ENCODE peak calls at places on chromosomes 12 and 14, in ten cellular contexts. R is fibroblast of the aortic adventitia, Y is body of pancreas, O is K562, J is left ventricle myocardium inferior, E is endodermal cell, U is cardiac muscle cell, D is stomach, N is astrocyte of the spinal cord, Z is IMR-90. B is an unnamed sample.

GRCh38 chr14:72553161-72553560 is 340.7 kb downstream of the DPF3 start:
- DNase-seq in J (no peak), Y (no peak), R (peak), E (no peak), Z (peak), D (no peak), U (peak), N (no peak), O (no peak), B (no peak)

GRCh38 chr12:89319111-89319510 is 33.2 kb downstream of the DUSP6 start:
- DNase-seq in J (no peak), O (no peak), Z (no peak), D (no peak), E (no peak), R (peak), N (no peak), Y (peak), U (peak), B (no peak)

GRCh38 chr14:26528415-26529182 is 69.2 kb downstream of the NOVA1 start:
- DNase-seq in E (no peak), R (peak), Z (peak), O (no peak), Y (no peak), N (peak), D (no peak), J (peak), U (peak), B (peak)

GRCh38 chr14:105061428-105062047 is 3.7 kb downstream of the GPR132 start:
- DNase-seq in N (no peak), O (no peak), R (no peak), J (peak), D (peak), U (no peak), Y (no peak), E (peak), Z (no peak), B (no peak)

GRCh38 chr14:81625343-81625742 is 91.7 kb upstream of the SEL1L start:
- DNase-seq in E (no peak), N (no peak), Y (no peak), R (no peak), J (no peak), Z (no peak), U (peak), O (peak), D (no peak), B (no peak)

GRCh38 chr14:90677484-90678045 is 138.7 kb downstream of the TTC7B start:
- DNase-seq in R (peak), E (no peak), Z (peak), U (peak), N (peak), Y (no peak), J (no peak), D (no peak), O (no peak), B (no peak)

GRCh38 chr14:68473794-68474193 is 319.1 kb downstream of the ZFP36L1 start:
- DNase-seq in O (peak), Y (peak), D (no peak), R (no peak), J (no peak), U (no peak), N (no peak), Z (no peak), E (no peak), B (no peak)

GRCh38 chr12:111673503-111673902 is 12.3 kb downstream of the BRAP start:
- DNase-seq in N (peak), E (no peak), Y (no peak), U (peak), R (peak), D (no peak), O (peak), J (no peak), Z (peak), B (no peak)

GRCh38 chr14:77660754-77661153 is 44.3 kb upstream of the SPTLC2 start:
- DNase-seq in Z (no peak), U (no peak), O (no peak), R (no peak), D (no peak), J (no peak), Y (no peak), E (no peak), N (peak), B (no peak)

GRCh38 chr12:121908702-121909101 is 9.7 kb upstream of the CFAP251 start:
- DNase-seq in Y (no peak), J (no peak), Z (no peak), R (no peak), D (no peak), O (no peak), N (no peak), E (no peak), U (no peak), B (no peak)

GRCh38 chr12:47938093-47938492 is 25.3 kb upstream of the TMEM106C start:
- DNase-seq in O (no peak), E (peak), Y (no peak), Z (peak), U (peak), R (no peak), J (no peak), D (no peak), N (peak), B (no peak)

DNA sequence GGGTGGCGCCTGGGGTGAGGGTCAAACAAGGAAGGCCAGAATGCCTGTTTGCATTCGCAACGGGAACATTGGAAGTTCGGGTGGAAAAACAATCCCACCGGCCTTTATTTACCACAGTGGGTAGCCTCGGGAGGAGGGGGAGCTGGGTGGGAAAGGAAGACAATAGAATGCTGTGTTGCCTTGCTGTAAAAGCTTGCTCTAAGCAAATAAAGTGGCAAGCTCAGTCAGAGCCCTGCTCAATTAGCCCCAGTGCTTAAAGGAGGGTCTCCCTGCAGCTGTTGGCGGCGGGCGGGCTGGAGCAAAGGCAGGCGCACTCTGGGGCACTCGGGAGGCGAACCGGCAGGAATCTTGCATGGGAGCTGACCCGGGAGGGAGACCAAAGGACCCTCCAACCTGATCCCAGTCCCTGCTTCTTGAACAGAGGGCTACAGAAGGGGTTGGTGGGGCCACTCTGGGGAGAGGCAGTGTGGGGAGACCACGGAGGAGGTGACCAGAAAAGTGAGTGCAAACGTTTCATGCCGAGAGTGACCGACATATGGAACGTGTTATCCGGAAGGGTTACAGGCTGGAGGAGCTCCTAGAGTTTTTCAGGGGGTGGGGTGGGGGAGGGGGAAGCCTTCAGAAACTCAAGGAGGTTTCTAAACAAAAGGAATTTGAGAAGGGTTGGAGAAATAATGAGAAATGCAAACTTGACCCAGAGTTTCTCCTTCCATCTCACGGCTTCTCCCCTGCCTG is 48.5 kb downstream of the NTF3 start:
- DNase-seq in D (no peak), J (no peak), Z (peak), R (no peak), E (peak), N (no peak), U (no peak), Y (no peak), O (no peak), B (no peak)
- H3K4me3 ChIP-seq in D (no peak), J (no peak), Z (no peak), R (no peak), E (peak), N (no peak), U (no peak), Y (no peak), O (no peak), B (no peak)

GRCh38 chr12:69210661-69211060 is 28.7 kb upstream of the CPSF6 start:
- DNase-seq in Z (no peak), D (no peak), E (no peak), R (no peak), Y (no peak), J (no peak), O (no peak), N (no peak), U (no peak), B (no peak)

GRCh38 chr12:69211172-69211571 is 28.2 kb upstream of the CPSF6 start:
- DNase-seq in Y (no peak), R (no peak), O (no peak), J (no peak), D (no peak), Z (no peak), E (no peak), U (no peak), N (no peak), B (no peak)

GRCh38 chr12:69214169-69214568 is 25.2 kb upstream of the CPSF6 start:
- DNase-seq in J (no peak), Z (no peak), E (no peak), D (no peak), N (no peak), U (no peak), O (no peak), R (no peak), Y (no peak), B (no peak)
- TF ChIP-seq CTCF in J (no peak), Z (no peak), E (no peak), D (no peak), N (no peak), U (no peak), O (no peak), R (no peak), Y (no peak), B (no peak)

DNA sequence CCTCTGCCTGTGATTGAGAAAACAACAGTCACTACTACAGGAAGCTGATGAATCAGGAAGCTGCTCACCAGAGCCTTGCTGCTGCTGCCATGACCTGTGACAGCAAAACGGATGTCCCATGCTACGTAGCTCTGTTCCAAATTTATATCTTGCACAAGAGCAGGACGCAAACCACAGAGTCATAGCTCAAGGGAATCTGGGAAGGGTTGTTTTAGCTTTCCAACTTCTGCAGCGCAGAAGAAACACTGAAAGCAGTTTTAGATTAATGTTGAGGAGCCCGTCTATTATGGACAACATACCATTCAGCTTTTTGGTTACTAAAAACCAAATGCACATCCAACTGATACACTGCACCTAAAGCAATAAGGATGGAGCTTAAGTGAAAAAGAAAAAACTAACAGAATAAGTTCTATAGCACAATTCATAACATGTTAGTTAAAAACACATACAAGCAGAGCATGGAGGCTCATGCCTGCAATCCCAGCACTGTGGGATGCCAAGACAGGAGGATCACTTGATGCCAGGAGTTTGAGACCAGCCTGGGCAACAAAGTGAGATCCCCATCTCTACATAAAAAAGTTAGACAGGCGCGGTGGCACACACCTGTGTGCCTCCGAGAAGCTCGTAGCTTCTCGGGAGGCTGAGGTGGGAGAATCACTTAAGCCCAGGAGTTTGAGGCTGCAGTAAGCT is 1.7 kb upstream of the ANKRD33 start:
- DNase-seq in E (peak), O (peak), Z (peak), U (peak), Y (peak), D (no peak), R (peak), N (peak), J (peak), B (peak)
- H3K4me3 ChIP-seq in E (no peak), O (no peak), Z (no peak), U (no peak), Y (no peak), D (no peak), R (no peak), N (no peak), J (no peak), B (no peak)

GRCh38 chr14:101851716-101852395 is 90.3 kb downstream of the PPP2R5C start:
- DNase-seq in Y (no peak), N (no peak), R (no peak), E (no peak), J (no peak), O (no peak), Z (no peak), D (no peak), U (no peak), B (no peak)
- TF ChIP-seq CTCF in Y (no peak), N (no peak), R (no peak), E (no peak), J (no peak), O (no peak), Z (no peak), D (no peak), U (no peak), B (no peak)

GRCh38 chr14:30560581-30560980 is 1.6 kb downstream of the G2E3 start:
- DNase-seq in J (no peak), Y (no peak), O (no peak), R (no peak), D (no peak), Z (no peak), N (no peak), U (no peak), E (no peak), B (no peak)
- H3K4me3 ChIP-seq in J (no peak), Y (no peak), O (peak), R (peak), D (no peak), Z (peak), N (peak), U (peak), E (peak), B (no peak)

GRCh38 chr12:22231078-22231477 is 103.4 kb downstream of the ST8SIA1 start:
- DNase-seq in Y (no peak), Z (no peak), R (no peak), O (no peak), J (no peak), E (no peak), D (no peak), N (no peak), U (no peak), B (no peak)

GRCh38 chr12:22234561-22234960 is 99.9 kb downstream of the ST8SIA1 start:
- DNase-seq in E (no peak), U (peak), Y (no peak), D (no peak), O (no peak), Z (peak), R (peak), N (peak), J (no peak), B (no peak)

GRCh38 chr12:22230280-22230794 is 104.2 kb downstream of the ST8SIA1 start:
- DNase-seq in U (no peak), O (no peak), D (no peak), N (peak), E (no peak), J (no peak), Y (no peak), Z (peak), R (peak), B (no peak)

GRCh38 chr12:22229652-22230279 is 104.7 kb downstream of the ST8SIA1 start:
- DNase-seq in J (no peak), U (no peak), O (no peak), E (no peak), D (no peak), N (peak), Y (no peak), R (peak), Z (peak), B (no peak)

DNA sequence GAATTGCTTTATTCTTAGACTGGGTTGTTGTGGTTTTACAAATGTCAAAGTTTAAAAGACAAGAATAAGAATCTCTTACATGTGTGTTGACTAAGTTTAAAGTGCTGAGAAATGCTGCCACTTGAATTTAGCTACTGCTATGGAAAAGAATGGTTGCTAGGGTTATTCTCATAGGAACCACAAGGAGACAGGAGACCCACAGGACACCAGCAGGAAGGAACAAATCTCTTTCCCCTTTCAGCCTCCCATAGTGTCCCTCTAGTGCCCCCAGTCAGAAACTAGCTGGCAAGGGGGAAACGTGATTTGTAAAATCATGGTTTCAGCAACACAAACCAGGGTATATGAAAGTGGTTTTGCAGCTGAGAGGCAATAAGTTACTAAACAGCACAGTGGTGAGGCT is 102.7 kb downstream of the ST8SIA1 start:
- DNase-seq in J (no peak), R (no peak), E (peak), Z (no peak), U (peak), O (no peak), D (no peak), Y (no peak), N (peak), B (no peak)
- TF ChIP-seq CTCF in J (no peak), R (peak), E (peak), Z (no peak), U (peak), O (no peak), D (no peak), Y (no peak), N (peak), B (no peak)

GRCh38 chr12:49260831-49261363 is 4.0 kb upstream of the TUBA1C start:
- DNase-seq in D (no peak), U (peak), Y (no peak), R (no peak), E (no peak), N (no peak), J (no peak), Z (no peak), O (no peak), B (no peak)
- H3K4me3 ChIP-seq in D (no peak), U (no peak), Y (no peak), R (peak), E (no peak), N (no peak), J (no peak), Z (no peak), O (no peak), B (no peak)

GRCh38 chr12:116402163-116402939 is 124.9 kb upstream of the MED13L start:
- DNase-seq in D (no peak), U (no peak), O (no peak), R (no peak), E (no peak), J (no peak), N (no peak), Z (no peak), Y (no peak), B (no peak)
- TF ChIP-seq CTCF in D (no peak), U (no peak), O (no peak), R (no peak), E (no peak), J (no peak), N (no peak), Z (no peak), Y (no peak), B (no peak)

GRCh38 chr12:6751767-6752166 is 1.2 kb downstream of the MLF2 start:
- DNase-seq in J (no peak), R (no peak), U (no peak), D (no peak), N (no peak), E (no peak), Z (no peak), O (no peak), Y (no peak), B (no peak)
- H3K4me3 ChIP-seq in J (peak), R (peak), U (peak), D (peak), N (peak), E (peak), Z (peak), O (peak), Y (no peak), B (no peak)